ENCODE peak calls at places on chromosomes 1 and 21, in nine cellular contexts. F, C, B, G, T, H, P, U and E are unnamed samples.

GRCh38 chr1:85121744-85122143 is 73.4 kb upstream of the MCOLN3 start:
- DNase-seq in F (peak; percentile 21), C (peak; percentile 72), B (no peak), G (no peak), T (no peak), H (no peak), P (no peak), U (no peak), E (no peak)

GRCh38 chr1:8154621-8155052 is 128.5 kb upstream of the ERRFI1 start:
- DNase-seq in F (no peak), C (no peak), B (peak; percentile 92), G (peak; percentile 64), T (peak; percentile 27), H (no peak), P (no peak), U (no peak), E (no peak)

GRCh38 chr1:223741861-223742260 is 29.5 kb downstream of the CAPN2 start:
- DNase-seq in F (peak; percentile 47), C (peak; percentile 35), B (no peak), G (peak; percentile 58), T (no peak), H (no peak), P (no peak), U (no peak), E (no peak)

GRCh38 chr1:63463248-63463647 is 59.8 kb downstream of the ITGB3BP start:
- DNase-seq in F (peak; percentile 9), C (peak; percentile 52), B (no peak), G (no peak), T (no peak), H (peak; percentile 64), P (no peak), U (no peak), E (peak; percentile 19)

GRCh38 chr1:231605389-231606100 is 21.0 kb upstream of the DISC1 start:
- DNase-seq in F (no peak), C (peak; percentile 15), B (no peak), G (no peak), T (no peak), H (no peak), P (no peak), U (no peak), E (no peak)

GRCh38 chr1:243268284-243268653 is 12.4 kb downstream of the SDCCAG8 start:
- DNase-seq in F (peak; percentile 92), C (peak; percentile 89), B (no peak), G (peak; percentile 82), T (no peak), H (no peak), P (no peak), U (no peak), E (peak; percentile 43)

GRCh38 chr1:57041901-57042300 is 76.1 kb upstream of the C8B start:
- DNase-seq in F (no peak), C (peak; percentile 9), B (no peak), G (no peak), T (no peak), H (no peak), P (no peak), U (no peak), E (no peak)

GRCh38 chr1:196997428-196997827 is 20.1 kb downstream of the CFHR5 start:
- DNase-seq in F (peak; percentile 50), C (peak; percentile 91), B (no peak), G (peak; percentile 70), T (no peak), H (peak; percentile 25), P (no peak), U (no peak), E (peak; percentile 90)

GRCh38 chr21:37082375-37082774 is 9.3 kb downstream of the TTC3 start:
- DNase-seq in F (no peak), C (no peak), B (no peak), G (no peak), T (no peak), H (no peak), P (no peak), U (no peak), E (no peak)

GRCh38 chr1:41381691-41382530 is 20.7 kb downstream of the FOXO6 start:
- DNase-seq in F (peak; percentile 72), C (peak; percentile 65), B (no peak), G (no peak), T (peak; percentile 89), H (no peak), P (peak; percentile 67), U (peak; percentile 24), E (no peak)

GRCh38 chr1:88684482-88685238 is 587 bp downstream of the PKN2 start:
- DNase-seq in F (peak; percentile 61), C (peak; percentile 70), B (peak; percentile 75), G (peak; percentile 73), T (peak; percentile 87), H (peak; percentile 88), P (peak; percentile 75), U (peak; percentile 41), E (no peak)

GRCh38 chr1:27388337-27389005 is 4.0 kb upstream of the GPR3 start:
- DNase-seq in F (peak; percentile 56), C (peak; percentile 39), B (peak; percentile 75), G (no peak), T (peak; percentile 88), H (peak; percentile 65), P (peak; percentile 81), U (peak; percentile 59), E (no peak)

GRCh38 chr1:156704930-156705320 is 458 bp downstream of the CRABP2 start:
- DNase-seq in F (peak; percentile 91), C (peak; percentile 92), B (no peak), G (peak; percentile 71), T (peak; percentile 95), H (peak; percentile 46), P (peak; percentile 51), U (no peak), E (no peak)

GRCh38 chr1:233599542-233600073 is 14.3 kb upstream of the KCNK1 start:
- DNase-seq in F (no peak), C (no peak), B (no peak), G (no peak), T (no peak), H (no peak), P (no peak), U (no peak), E (no peak)

GRCh38 chr1:154992721-154993571 is 440 bp upstream of the LENEP start:
- DNase-seq in F (peak; percentile 69), C (peak; percentile 61), B (no peak), G (peak; percentile 51), T (no peak), H (no peak), P (peak; percentile 34), U (no peak), E (no peak)

GRCh38 chr1:155648207-155649147 is 38.5 kb downstream of the MSTO1 start:
- DNase-seq in F (peak; percentile 87), C (peak; percentile 92), B (peak; percentile 47), G (peak; percentile 85), T (no peak), H (peak; percentile 63), P (no peak), U (no peak), E (peak; percentile 73)

GRCh38 chr1:54215578-54215977 is 15.6 kb downstream of the MRPL37 start:
- DNase-seq in F (no peak), C (no peak), B (no peak), G (no peak), T (no peak), H (no peak), P (no peak), U (no peak), E (no peak)

GRCh38 chr1:222606757-222607156 is 11.1 kb upstream of the MIA3 start:
- DNase-seq in F (peak; percentile 18), C (peak; percentile 13), B (no peak), G (no peak), T (no peak), H (no peak), P (no peak), U (no peak), E (no peak)

DNA sequence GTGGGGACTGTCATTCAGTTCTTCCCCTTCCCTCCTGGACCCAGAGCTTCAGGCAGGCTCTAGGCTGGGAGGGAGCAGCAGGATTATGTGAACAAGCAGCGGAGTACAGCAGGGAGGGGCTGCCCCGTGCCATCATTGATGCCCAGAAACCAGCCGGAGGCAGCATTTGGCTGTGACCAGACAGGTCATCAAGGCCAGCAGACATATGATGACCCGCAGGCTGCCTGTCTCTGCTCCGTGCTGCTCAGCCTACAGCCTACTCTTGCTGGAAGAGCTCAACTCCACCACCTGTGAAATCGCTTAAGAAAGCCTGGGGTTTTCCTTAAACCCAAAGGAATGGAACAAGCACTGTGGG is 4.9 kb downstream of the KLHL21 start:
- DNase-seq in F (no peak), C (no peak), B (no peak), G (no peak), T (no peak), H (no peak), P (no peak), U (no peak), E (no peak)
- H3K4me3 ChIP-seq in F (no peak overlapping the region), C (no peak overlapping the region), B (no peak overlapping the region), G (no peak overlapping the region), T (no peak overlapping the region), H (no peak overlapping the region), P (no peak overlapping the region), U (no peak overlapping the region), E (no peak overlapping the region)

GRCh38 chr21:41107602-41108001 is 60.4 kb upstream of the BACE2 start:
- DNase-seq in F (no peak), C (no peak), B (no peak), G (no peak), T (no peak), H (no peak), P (no peak), U (no peak), E (no peak)
- H3K4me3 ChIP-seq in F (no peak overlapping the region), C (no peak overlapping the region), B (no peak overlapping the region), G (no peak overlapping the region), T (no peak overlapping the region), H (no peak overlapping the region), P (no peak overlapping the region), U (no peak overlapping the region), E (no peak overlapping the region)

DNA sequence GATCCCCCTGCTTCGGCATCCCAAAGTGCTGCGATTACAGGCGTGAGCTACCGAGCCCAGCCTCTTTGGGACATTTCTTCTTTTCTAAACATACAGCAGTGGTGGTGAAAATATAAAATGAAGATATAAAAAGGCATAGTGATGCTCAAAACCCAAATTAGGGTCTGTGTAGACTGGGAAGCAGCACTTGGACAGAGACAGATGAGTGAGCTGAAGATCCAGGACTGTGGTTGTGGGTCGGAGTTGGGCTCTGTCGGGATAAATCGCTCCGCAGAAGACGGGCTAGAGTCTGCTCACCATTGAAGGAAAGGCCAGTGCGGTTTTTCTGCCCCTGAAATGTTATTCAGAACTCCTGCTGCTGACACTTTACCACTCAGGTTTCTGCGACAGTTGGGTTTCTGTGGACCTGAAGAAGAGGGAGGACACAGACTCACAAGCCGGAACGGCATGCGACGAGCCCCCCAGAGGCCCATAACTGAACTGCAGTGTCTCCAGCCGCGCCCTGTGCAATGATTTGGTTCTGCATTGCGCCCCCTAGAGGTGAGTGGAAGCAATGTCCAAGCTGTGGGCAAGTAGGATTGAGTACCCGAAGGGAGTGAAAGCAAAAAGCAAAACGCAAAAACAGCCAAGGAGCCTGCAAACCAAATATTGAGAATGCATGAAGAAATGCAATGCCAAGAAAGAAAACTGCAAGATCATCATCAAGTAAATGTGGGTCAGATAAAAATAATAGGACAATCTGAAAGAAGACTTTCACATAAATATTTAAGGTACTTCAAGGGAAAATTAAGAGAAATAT is 66.6 kb downstream of the GABPA start:
- DNase-seq in F (peak; percentile 82), C (peak; percentile 85), B (peak; percentile 89), G (peak; percentile 68), T (peak; percentile 91), H (peak; percentile 88), P (peak; percentile 86), U (peak; percentile 70), E (peak; percentile 30)
- H3K4me3 ChIP-seq in F (no peak overlapping the region), C (peak overlapping the region; percentile 42), B (no peak overlapping the region), G (no peak overlapping the region), T (no peak overlapping the region), H (no peak overlapping the region), P (no peak overlapping the region), U (no peak overlapping the region), E (no peak overlapping the region)

GRCh38 chr1:184597652-184598357 is 156.9 kb downstream of the EDEM3 start:
- DNase-seq in F (peak; percentile 51), C (peak; percentile 44), B (no peak), G (no peak), T (no peak), H (no peak), P (no peak), U (no peak), E (no peak)
- H3K4me3 ChIP-seq in F (no peak overlapping the region), C (no peak overlapping the region), B (no peak overlapping the region), G (no peak overlapping the region), T (no peak overlapping the region), H (no peak overlapping the region), P (no peak overlapping the region), U (no peak overlapping the region), E (no peak overlapping the region)